ENCODE peak calls at places on chromosomes 13 and 19, in seven cellular contexts. One of them, this sample, is unnamed.
A peak's percentile ranks its signal among the peaks of the same experiment; 100 is the strongest.

GRCh38 chr19:49338023-49338677 is 2.9 kb downstream of the CD37 start:
- DNase-seq in Peyer's patch: no peak
- DNase-seq in breast epithelium: peak; percentile 17
- DNase-seq in CD4-positive, alpha-beta memory T cell: no peak
- DNase-seq in heart right ventricle: no peak
- DNase-seq in stomach: no peak
- DNase-seq in ovary: no peak
- DNase-seq in this sample: peak; percentile 31

GRCh38 chr13:105665284-105665683 is 870.2 kb downstream of the EFNB2 start:
- DNase-seq in Peyer's patch: no peak
- DNase-seq in breast epithelium: no peak
- DNase-seq in CD4-positive, alpha-beta memory T cell: no peak
- DNase-seq in heart right ventricle: no peak
- DNase-seq in stomach: no peak
- DNase-seq in ovary: no peak
- DNase-seq in this sample: no peak

GRCh38 chr19:5694167-5694951 is 4.3 kb downstream of the RPL36 start:
- DNase-seq in Peyer's patch: no peak
- DNase-seq in breast epithelium: no peak
- DNase-seq in CD4-positive, alpha-beta memory T cell: no peak
- DNase-seq in heart right ventricle: no peak
- DNase-seq in stomach: no peak
- DNase-seq in ovary: peak; percentile 23
- DNase-seq in this sample: no peak

GRCh38 chr13:28747851-28748250 is 29.1 kb upstream of the SLC46A3 start:
- DNase-seq in Peyer's patch: no peak
- DNase-seq in breast epithelium: no peak
- DNase-seq in CD4-positive, alpha-beta memory T cell: no peak
- DNase-seq in heart right ventricle: no peak
- DNase-seq in stomach: no peak
- DNase-seq in ovary: no peak
- DNase-seq in this sample: no peak

GRCh38 chr19:53432088-53432661 is 391 bp downstream of the ZNF761 start:
- DNase-seq in Peyer's patch: peak; percentile 53
- DNase-seq in breast epithelium: no peak
- DNase-seq in CD4-positive, alpha-beta memory T cell: no peak
- DNase-seq in heart right ventricle: peak; percentile 33
- DNase-seq in stomach: peak; percentile 27
- DNase-seq in ovary: peak; percentile 30
- DNase-seq in this sample: no peak

GRCh38 chr13:109998808-109999528 is 212.6 kb upstream of the IRS2 start:
- DNase-seq in Peyer's patch: no peak
- DNase-seq in breast epithelium: no peak
- DNase-seq in CD4-positive, alpha-beta memory T cell: no peak
- DNase-seq in heart right ventricle: no peak
- DNase-seq in stomach: no peak
- DNase-seq in ovary: no peak
- DNase-seq in this sample: no peak

GRCh38 chr19:7968008-7968795 is 24.7 kb upstream of the TIMM44 start:
- DNase-seq in Peyer's patch: no peak
- DNase-seq in breast epithelium: no peak
- DNase-seq in CD4-positive, alpha-beta memory T cell: no peak
- DNase-seq in heart right ventricle: no peak
- DNase-seq in stomach: no peak
- DNase-seq in ovary: no peak
- DNase-seq in this sample: no peak

GRCh38 chr19:42546831-42547500 is 18.7 kb upstream of the CEACAM1 start:
- DNase-seq in Peyer's patch: no peak
- DNase-seq in breast epithelium: no peak
- DNase-seq in CD4-positive, alpha-beta memory T cell: no peak
- DNase-seq in heart right ventricle: no peak
- DNase-seq in stomach: no peak
- DNase-seq in ovary: no peak
- DNase-seq in this sample: no peak

GRCh38 chr19:41734585-41734984 is 20.7 kb upstream of the CEACAM6 start:
- DNase-seq in Peyer's patch: peak; percentile 74
- DNase-seq in breast epithelium: no peak
- DNase-seq in CD4-positive, alpha-beta memory T cell: no peak
- DNase-seq in heart right ventricle: no peak
- DNase-seq in stomach: peak; percentile 68
- DNase-seq in ovary: no peak
- DNase-seq in this sample: no peak

GRCh38 chr13:66528139-66528538 is 702.0 kb downstream of the PCDH9 start:
- DNase-seq in Peyer's patch: no peak
- DNase-seq in breast epithelium: no peak
- DNase-seq in CD4-positive, alpha-beta memory T cell: no peak
- DNase-seq in heart right ventricle: no peak
- DNase-seq in stomach: no peak
- DNase-seq in ovary: no peak
- DNase-seq in this sample: no peak

GRCh38 chr19:46861691-46862503 is 1.1 kb downstream of the ARHGAP35 start:
- DNase-seq in Peyer's patch: no peak
- DNase-seq in breast epithelium: no peak
- DNase-seq in CD4-positive, alpha-beta memory T cell: no peak
- DNase-seq in heart right ventricle: peak; percentile 22
- DNase-seq in stomach: peak; percentile 28
- DNase-seq in ovary: no peak
- DNase-seq in this sample: peak; percentile 28

GRCh38 chr19:1853295-1854031 is 5.2 kb upstream of the REXO1 start:
- DNase-seq in Peyer's patch: peak; percentile 93
- DNase-seq in breast epithelium: peak; percentile 79
- DNase-seq in CD4-positive, alpha-beta memory T cell: peak; percentile 75
- DNase-seq in heart right ventricle: peak; percentile 83
- DNase-seq in stomach: peak; percentile 90
- DNase-seq in ovary: no peak
- DNase-seq in this sample: peak; percentile 84

GRCh38 chr19:56217039-56217949 is 15.2 kb downstream of the ZSCAN5C start:
- DNase-seq in Peyer's patch: no peak
- DNase-seq in breast epithelium: no peak
- DNase-seq in CD4-positive, alpha-beta memory T cell: no peak
- DNase-seq in heart right ventricle: peak; percentile 20
- DNase-seq in stomach: no peak
- DNase-seq in ovary: no peak
- DNase-seq in this sample: peak; percentile 13

GRCh38 chr19:13143135-13143534 is 7.0 kb downstream of the STX10 start:
- DNase-seq in Peyer's patch: no peak
- DNase-seq in breast epithelium: no peak
- DNase-seq in CD4-positive, alpha-beta memory T cell: no peak
- DNase-seq in heart right ventricle: no peak
- DNase-seq in stomach: no peak
- DNase-seq in ovary: no peak
- DNase-seq in this sample: no peak

GRCh38 chr13:70960841-70961443 is 852.7 kb upstream of the KLHL1 start:
- DNase-seq in Peyer's patch: no peak
- DNase-seq in breast epithelium: no peak
- DNase-seq in CD4-positive, alpha-beta memory T cell: no peak
- DNase-seq in heart right ventricle: no peak
- DNase-seq in stomach: no peak
- DNase-seq in ovary: no peak
- DNase-seq in this sample: no peak

GRCh38 chr13:73064991-73065390 is 6.2 kb downstream of the KLF5 start:
- DNase-seq in Peyer's patch: no peak
- DNase-seq in breast epithelium: no peak
- DNase-seq in CD4-positive, alpha-beta memory T cell: no peak
- DNase-seq in heart right ventricle: no peak
- DNase-seq in stomach: no peak
- DNase-seq in ovary: no peak
- DNase-seq in this sample: no peak

GRCh38 chr19:16040642-16041041 is 35.7 kb upstream of the TPM4 start:
- DNase-seq in Peyer's patch: no peak
- DNase-seq in breast epithelium: no peak
- DNase-seq in CD4-positive, alpha-beta memory T cell: no peak
- DNase-seq in heart right ventricle: no peak
- DNase-seq in stomach: no peak
- DNase-seq in ovary: no peak
- DNase-seq in this sample: no peak

GRCh38 chr19:18364826-18365528 is 21.0 kb upstream of the GDF15 start:
- DNase-seq in Peyer's patch: peak; percentile 72
- DNase-seq in breast epithelium: peak; percentile 90
- DNase-seq in CD4-positive, alpha-beta memory T cell: no peak
- DNase-seq in heart right ventricle: peak; percentile 27
- DNase-seq in stomach: peak; percentile 92
- DNase-seq in ovary: peak; percentile 81
- DNase-seq in this sample: peak; percentile 95

GRCh38 chr19:19053508-19054314 is 10.1 kb upstream of the SLC25A42 start:
- DNase-seq in Peyer's patch: peak; percentile 79
- DNase-seq in breast epithelium: no peak
- DNase-seq in CD4-positive, alpha-beta memory T cell: peak; percentile 54
- DNase-seq in heart right ventricle: peak; percentile 71
- DNase-seq in stomach: peak; percentile 70
- DNase-seq in ovary: peak; percentile 72
- DNase-seq in this sample: peak; percentile 65

GRCh38 chr13:99371956-99372355 is 64.8 kb upstream of the GPR183 start:
- DNase-seq in Peyer's patch: no peak
- DNase-seq in breast epithelium: no peak
- DNase-seq in CD4-positive, alpha-beta memory T cell: peak; percentile 63
- DNase-seq in heart right ventricle: no peak
- DNase-seq in stomach: no peak
- DNase-seq in ovary: no peak
- DNase-seq in this sample: no peak

GRCh38 chr19:43562698-43563241 is 12.6 kb downstream of the XRCC1 start:
- DNase-seq in Peyer's patch: no peak
- DNase-seq in breast epithelium: peak; percentile 50
- DNase-seq in CD4-positive, alpha-beta memory T cell: peak; percentile 86
- DNase-seq in heart right ventricle: peak; percentile 84
- DNase-seq in stomach: peak; percentile 65
- DNase-seq in ovary: no peak
- DNase-seq in this sample: peak; percentile 66

GRCh38 chr19:46017095-46017429 is 5.8 kb downstream of the PGLYRP1 start:
- DNase-seq in Peyer's patch: no peak
- DNase-seq in breast epithelium: no peak
- DNase-seq in CD4-positive, alpha-beta memory T cell: no peak
- DNase-seq in heart right ventricle: no peak
- DNase-seq in stomach: no peak
- DNase-seq in ovary: no peak
- DNase-seq in this sample: no peak

GRCh38 chr19:17938092-17938845 is 5.5 kb downstream of the CCDC124 start:
- DNase-seq in Peyer's patch: peak; percentile 86
- DNase-seq in breast epithelium: peak; percentile 57
- DNase-seq in CD4-positive, alpha-beta memory T cell: peak; percentile 77
- DNase-seq in heart right ventricle: peak; percentile 76
- DNase-seq in stomach: peak; percentile 83
- DNase-seq in ovary: peak; percentile 72
- DNase-seq in this sample: peak; percentile 79

GRCh38 chr19:9353011-9353410 is 9.8 kb upstream of the ZNF177 start:
- DNase-seq in Peyer's patch: no peak
- DNase-seq in breast epithelium: no peak
- DNase-seq in CD4-positive, alpha-beta memory T cell: no peak
- DNase-seq in heart right ventricle: no peak
- DNase-seq in stomach: no peak
- DNase-seq in ovary: no peak
- DNase-seq in this sample: no peak
- H3K9me3 ChIP-seq in Peyer's patch: peaks cover 61% of the 10 kb centered on the region
- H3K9me3 ChIP-seq in breast epithelium: peaks cover 89% of the 10 kb centered on the region
- H3K9me3 ChIP-seq in CD4-positive, alpha-beta memory T cell: peaks cover 50% of the 10 kb centered on the region
- H3K9me3 ChIP-seq in heart right ventricle: peaks cover 95% of the 10 kb centered on the region
- H3K9me3 ChIP-seq in stomach: peaks cover 93% of the 10 kb centered on the region
- H3K9me3 ChIP-seq in ovary: peaks cover 69% of the 10 kb centered on the region
- H3K9me3 ChIP-seq in this sample: no peaks in the 10 kb centered on the region

DNA sequence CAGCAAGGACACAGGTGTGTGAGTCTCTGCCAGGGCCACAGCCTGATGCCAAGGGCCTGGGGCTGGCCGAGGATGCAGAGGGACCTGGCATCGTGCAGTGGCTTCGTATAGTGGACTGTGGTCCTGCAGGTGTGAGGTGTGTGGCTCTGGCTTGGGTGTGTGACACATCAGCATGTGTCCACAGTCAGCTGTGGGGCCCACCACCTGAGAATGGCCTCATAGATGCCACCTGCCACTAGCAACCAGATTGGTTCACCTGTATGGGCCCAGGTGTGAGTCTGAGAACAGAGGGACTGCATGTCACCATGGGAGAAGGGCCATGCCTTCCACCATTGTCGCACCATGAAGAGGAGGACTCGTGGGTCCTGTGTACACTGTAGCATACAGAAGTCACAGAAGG is 2.4 kb downstream of the PPP1R14A start:
- DNase-seq in Peyer's patch: no peak
- DNase-seq in breast epithelium: no peak
- DNase-seq in CD4-positive, alpha-beta memory T cell: no peak
- DNase-seq in heart right ventricle: no peak
- DNase-seq in stomach: no peak
- DNase-seq in ovary: no peak
- DNase-seq in this sample: no peak
- H3K4me3 ChIP-seq in Peyer's patch: no peak overlapping the region
- H3K4me3 ChIP-seq in breast epithelium: peak overlapping the region; percentile 44
- H3K4me3 ChIP-seq in CD4-positive, alpha-beta memory T cell: no peak overlapping the region
- H3K4me3 ChIP-seq in heart right ventricle: peak overlapping the region; percentile 77
- H3K4me3 ChIP-seq in stomach: peak overlapping the region; percentile 26
- H3K4me3 ChIP-seq in ovary: peak overlapping the region; percentile 17
- H3K4me3 ChIP-seq in this sample: no peak overlapping the region

DNA sequence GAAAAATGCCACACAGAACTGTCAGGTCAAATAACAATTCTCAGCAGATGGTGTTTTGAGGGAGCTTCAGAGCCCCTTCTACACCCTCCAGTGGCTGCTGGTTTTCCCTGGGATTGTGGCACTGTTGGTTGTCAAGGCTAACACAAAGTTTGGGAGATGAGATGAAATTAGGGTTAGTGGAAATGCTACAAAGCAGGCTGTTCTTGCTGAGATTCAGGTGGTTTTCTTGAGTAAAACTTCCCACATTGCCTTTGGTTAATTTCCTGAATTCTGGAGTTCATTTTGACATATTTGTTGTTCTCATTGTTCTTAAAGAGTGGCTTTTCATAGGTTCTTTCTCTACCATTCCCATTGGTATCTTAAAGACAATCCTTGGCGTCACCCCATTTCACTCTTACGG is 22.1 kb downstream of the MED4 start:
- DNase-seq in Peyer's patch: no peak
- DNase-seq in breast epithelium: no peak
- DNase-seq in CD4-positive, alpha-beta memory T cell: no peak
- DNase-seq in heart right ventricle: no peak
- DNase-seq in stomach: no peak
- DNase-seq in ovary: no peak
- DNase-seq in this sample: no peak
- H3K9me3 ChIP-seq in Peyer's patch: peaks cover 24% of the 10 kb centered on the region
- H3K9me3 ChIP-seq in breast epithelium: peaks cover 29% of the 10 kb centered on the region
- H3K9me3 ChIP-seq in CD4-positive, alpha-beta memory T cell: no peaks in the 10 kb centered on the region
- H3K9me3 ChIP-seq in heart right ventricle: peaks cover 31% of the 10 kb centered on the region
- H3K9me3 ChIP-seq in stomach: peaks cover 24% of the 10 kb centered on the region
- H3K9me3 ChIP-seq in ovary: peaks cover 23% of the 10 kb centered on the region
- H3K9me3 ChIP-seq in this sample: peaks cover 45% of the 10 kb centered on the region

GRCh38 chr13:23723463-23723862 is 153.3 kb downstream of the TNFRSF19 start:
- DNase-seq in Peyer's patch: no peak
- DNase-seq in breast epithelium: no peak
- DNase-seq in CD4-positive, alpha-beta memory T cell: no peak
- DNase-seq in heart right ventricle: no peak
- DNase-seq in stomach: no peak
- DNase-seq in ovary: no peak
- DNase-seq in this sample: no peak

GRCh38 chr13:23728807-23729206 is 158.6 kb downstream of the TNFRSF19 start:
- DNase-seq in Peyer's patch: no peak
- DNase-seq in breast epithelium: no peak
- DNase-seq in CD4-positive, alpha-beta memory T cell: no peak
- DNase-seq in heart right ventricle: no peak
- DNase-seq in stomach: no peak
- DNase-seq in ovary: no peak
- DNase-seq in this sample: no peak

GRCh38 chr13:23722726-23723453 is 152.7 kb downstream of the TNFRSF19 start:
- DNase-seq in Peyer's patch: no peak
- DNase-seq in breast epithelium: no peak
- DNase-seq in CD4-positive, alpha-beta memory T cell: no peak
- DNase-seq in heart right ventricle: no peak
- DNase-seq in stomach: no peak
- DNase-seq in ovary: no peak
- DNase-seq in this sample: no peak

GRCh38 chr13:23725922-23726321 is 155.7 kb downstream of the TNFRSF19 start:
- DNase-seq in Peyer's patch: no peak
- DNase-seq in breast epithelium: no peak
- DNase-seq in CD4-positive, alpha-beta memory T cell: no peak
- DNase-seq in heart right ventricle: no peak
- DNase-seq in stomach: no peak
- DNase-seq in ovary: no peak
- DNase-seq in this sample: no peak

GRCh38 chr13:23724196-23724970 is 154.2 kb downstream of the TNFRSF19 start:
- DNase-seq in Peyer's patch: no peak
- DNase-seq in breast epithelium: no peak
- DNase-seq in CD4-positive, alpha-beta memory T cell: no peak
- DNase-seq in heart right ventricle: no peak
- DNase-seq in stomach: no peak
- DNase-seq in ovary: no peak
- DNase-seq in this sample: no peak
- H3K4me3 ChIP-seq in Peyer's patch: no peak overlapping the region
- H3K4me3 ChIP-seq in breast epithelium: no peak overlapping the region
- H3K4me3 ChIP-seq in CD4-positive, alpha-beta memory T cell: no peak overlapping the region
- H3K4me3 ChIP-seq in heart right ventricle: no peak overlapping the region
- H3K4me3 ChIP-seq in stomach: no peak overlapping the region
- H3K4me3 ChIP-seq in ovary: no peak overlapping the region
- H3K4me3 ChIP-seq in this sample: no peak overlapping the region